ENCODE peak calls at places on chromosomes 1 and 21, in five cellular contexts. One of them, this sample, is unnamed.
A peak's percentile ranks its signal among the peaks of the same experiment; 100 is the strongest.

GRCh38 chr21:41289431-41289830 is 27.2 kb upstream of the FAM3B start:
- DNase-seq in GM12878: no peak
- DNase-seq in adipocyte: no peak
- DNase-seq in NCI-H460: no peak
- DNase-seq in left colon: no peak
- DNase-seq in this sample: no peak

GRCh38 chr21:41399401-41399800 is 26.6 kb upstream of the MX1 start:
- DNase-seq in adipocyte: no peak
- DNase-seq in NCI-H460: no peak
- DNase-seq in left colon: no peak
- DNase-seq in GM12878: no peak
- DNase-seq in this sample: no peak

GRCh38 chr21:37364722-37365121 is 1.9 kb upstream of the DYRK1A start:
- DNase-seq in left colon: peak; percentile 18
- DNase-seq in adipocyte: no peak
- DNase-seq in GM12878: no peak
- DNase-seq in NCI-H460: no peak
- DNase-seq in this sample: no peak

GRCh38 chr21:43289442-43289841 is 120.6 kb downstream of the CRYAA start:
- DNase-seq in left colon: no peak
- DNase-seq in adipocyte: no peak
- DNase-seq in GM12878: no peak
- DNase-seq in NCI-H460: no peak
- DNase-seq in this sample: no peak

GRCh38 chr1:156356262-156356874 is 12.6 kb upstream of the RHBG start:
- DNase-seq in left colon: no peak
- DNase-seq in adipocyte: no peak
- DNase-seq in NCI-H460: no peak
- DNase-seq in GM12878: no peak
- DNase-seq in this sample: no peak

GRCh38 chr1:21736876-21737275 is 46.1 kb downstream of the USP48 start:
- DNase-seq in GM12878: no peak
- DNase-seq in NCI-H460: no peak
- DNase-seq in left colon: no peak
- DNase-seq in adipocyte: no peak
- DNase-seq in this sample: no peak

GRCh38 chr1:235015291-235015990 is 113.2 kb downstream of the TOMM20 start:
- DNase-seq in adipocyte: no peak
- DNase-seq in GM12878: peak; percentile 99
- DNase-seq in left colon: no peak
- DNase-seq in NCI-H460: no peak
- DNase-seq in this sample: no peak

GRCh38 chr1:50529510-50529909 is 106.3 kb upstream of the DMRTA2 start:
- DNase-seq in NCI-H460: no peak
- DNase-seq in adipocyte: no peak
- DNase-seq in GM12878: no peak
- DNase-seq in left colon: no peak
- DNase-seq in this sample: no peak

GRCh38 chr1:74773540-74773939 is 40.6 kb downstream of the TYW3 start:
- DNase-seq in left colon: no peak
- DNase-seq in adipocyte: no peak
- DNase-seq in NCI-H460: no peak
- DNase-seq in GM12878: no peak
- DNase-seq in this sample: no peak

GRCh38 chr1:151371340-151371739 is 1.2 kb downstream of the SELENBP1 start:
- DNase-seq in left colon: peak; percentile 62
- DNase-seq in adipocyte: peak; percentile 66
- DNase-seq in GM12878: no peak
- DNase-seq in NCI-H460: peak; percentile 25
- DNase-seq in this sample: no peak

GRCh38 chr1:165903672-165904071 is 76.3 kb downstream of the UCK2 start:
- DNase-seq in adipocyte: peak; percentile 28
- DNase-seq in GM12878: no peak
- DNase-seq in left colon: peak; percentile 29
- DNase-seq in NCI-H460: no peak
- DNase-seq in this sample: peak; percentile 55

GRCh38 chr1:16242556-16243407 is 5.8 kb upstream of the CPLANE2 start:
- DNase-seq in NCI-H460: no peak
- DNase-seq in GM12878: no peak
- DNase-seq in adipocyte: no peak
- DNase-seq in left colon: no peak
- DNase-seq in this sample: no peak

GRCh38 chr21:33185852-33186251 is 43.9 kb upstream of the IFNAR2 start:
- DNase-seq in left colon: no peak
- DNase-seq in NCI-H460: no peak
- DNase-seq in GM12878: no peak
- DNase-seq in adipocyte: no peak
- DNase-seq in this sample: no peak

GRCh38 chr1:204341380-204341779 is 18.3 kb downstream of the PLEKHA6 start:
- DNase-seq in adipocyte: peak; percentile 17
- DNase-seq in NCI-H460: no peak
- DNase-seq in GM12878: no peak
- DNase-seq in left colon: no peak
- DNase-seq in this sample: no peak